ENCODE peak calls at places on chromosomes 16 and 17, in nine cellular contexts. T is choroid plexus epithelial cell, B is lung, D is astrocyte of the spinal cord, V is transverse colon, E is nephron progenitor cell, Q is AG04450, R is fibroblast of lung, L is lower leg skin. Z is an unnamed sample.

GRCh38 chr17:149897-150575 is 12.7 kb downstream of the SCGB1C2 start:
- DNase-seq in V (no peak), T (no peak), L (peak), R (no peak), D (no peak), Q (no peak), E (no peak), B (no peak), Z (peak)

GRCh38 chr16:56872863-56873391 is 7.9 kb downstream of the SLC12A3 start:
- DNase-seq in R (no peak), B (no peak), L (no peak), E (no peak), V (no peak), D (no peak), Q (no peak), T (no peak), Z (no peak)

GRCh38 chr17:13025264-13025627 is 7.4 kb upstream of the ELAC2 start:
- DNase-seq in R (no peak), B (no peak), D (no peak), E (no peak), Q (no peak), L (peak), T (no peak), V (no peak), Z (no peak)

GRCh38 chr16:67235816-67236547 is 9.1 kb downstream of the TMEM208 start:
- DNase-seq in L (no peak), B (no peak), T (no peak), R (no peak), V (no peak), Q (no peak), E (no peak), D (no peak), Z (no peak)

GRCh38 chr17:44374306-44375195 is 10.9 kb upstream of the FAM171A2 start:
- DNase-seq in D (no peak), B (no peak), E (peak), T (no peak), R (no peak), V (no peak), Q (no peak), L (no peak), Z (peak)

GRCh38 chr16:4089811-4090293 is 26.4 kb downstream of the ADCY9 start:
- DNase-seq in E (no peak), Q (no peak), V (peak), D (no peak), T (no peak), L (peak), B (no peak), R (no peak), Z (no peak)

GRCh38 chr16:65621640-65622039 is 499.8 kb upstream of the CDH11 start:
- DNase-seq in R (no peak), D (no peak), B (no peak), L (no peak), Q (no peak), E (no peak), T (peak), V (no peak), Z (no peak)

GRCh38 chr16:785563-786535 is 2.3 kb downstream of the RPUSD1 start:
- DNase-seq in B (peak), R (peak), E (peak), L (peak), T (peak), Q (no peak), V (peak), D (peak), Z (peak)

GRCh38 chr17:57375040-57375769 is 118.9 kb downstream of the MSI2 start:
- DNase-seq in Q (no peak), D (no peak), R (peak), E (no peak), V (no peak), B (no peak), L (no peak), T (no peak), Z (no peak)

GRCh38 chr17:2892305-2892971 is 96.2 kb downstream of the RAP1GAP2 start:
- DNase-seq in B (no peak), Q (peak), V (peak), R (peak), E (no peak), L (no peak), T (peak), D (peak), Z (peak)

GRCh38 chr17:42275527-42276358 is 448 bp downstream of the STAT5B start:
- DNase-seq in T (peak), E (no peak), L (no peak), B (no peak), R (peak), Q (peak), V (peak), D (peak), Z (no peak)

GRCh38 chr17:16492613-16493290 is 759 bp upstream of the LRRC75A start:
- DNase-seq in V (no peak), D (no peak), T (no peak), L (no peak), B (no peak), E (no peak), R (no peak), Q (no peak), Z (no peak)

GRCh38 chr16:22217890-22218730 is 12.0 kb downstream of the EEF2K start:
- DNase-seq in Q (no peak), R (no peak), T (no peak), B (no peak), E (no peak), L (no peak), V (no peak), D (no peak), Z (no peak)

GRCh38 chr16:27374794-27375499 is 27.0 kb upstream of the IL21R start:
- DNase-seq in V (peak), L (peak), R (peak), B (peak), E (peak), Q (peak), D (peak), T (peak), Z (peak)

GRCh38 chr17:69539781-69540319 is 125.4 kb downstream of the MAP2K6 start:
- DNase-seq in R (peak), E (no peak), T (peak), L (no peak), D (peak), Q (peak), V (no peak), B (no peak), Z (no peak)

GRCh38 chr17:18990331-18990730 is 14.2 kb downstream of the FAM83G start:
- DNase-seq in L (no peak), T (no peak), D (no peak), E (no peak), V (no peak), R (no peak), B (no peak), Q (no peak), Z (no peak)

GRCh38 chr17:73340093-73340596 is 28.3 kb upstream of the CDC42EP4 start:
- DNase-seq in T (peak), R (peak), Q (peak), L (no peak), E (no peak), V (peak), D (peak), B (peak), Z (peak)

GRCh38 chr17:8290043-8290442 is 1.6 kb downstream of the RANGRF start:
- DNase-seq in V (no peak), E (no peak), Q (no peak), T (no peak), D (no peak), L (no peak), B (no peak), R (no peak), Z (no peak)

GRCh38 chr17:8287651-8288335 is 677 bp upstream of the RANGRF start:
- DNase-seq in V (no peak), Q (no peak), L (peak), B (peak), E (no peak), R (no peak), D (no peak), T (no peak), Z (peak)

GRCh38 chr17:8289103-8289397 is 580 bp downstream of the RANGRF start:
- DNase-seq in L (no peak), D (peak), V (no peak), B (no peak), T (no peak), E (peak), R (no peak), Q (no peak), Z (no peak)

GRCh38 chr17:8285270-8286181 is 2.9 kb upstream of the RANGRF start:
- DNase-seq in R (no peak), E (no peak), Q (no peak), V (no peak), L (no peak), B (no peak), D (no peak), T (no peak), Z (no peak)

DNA sequence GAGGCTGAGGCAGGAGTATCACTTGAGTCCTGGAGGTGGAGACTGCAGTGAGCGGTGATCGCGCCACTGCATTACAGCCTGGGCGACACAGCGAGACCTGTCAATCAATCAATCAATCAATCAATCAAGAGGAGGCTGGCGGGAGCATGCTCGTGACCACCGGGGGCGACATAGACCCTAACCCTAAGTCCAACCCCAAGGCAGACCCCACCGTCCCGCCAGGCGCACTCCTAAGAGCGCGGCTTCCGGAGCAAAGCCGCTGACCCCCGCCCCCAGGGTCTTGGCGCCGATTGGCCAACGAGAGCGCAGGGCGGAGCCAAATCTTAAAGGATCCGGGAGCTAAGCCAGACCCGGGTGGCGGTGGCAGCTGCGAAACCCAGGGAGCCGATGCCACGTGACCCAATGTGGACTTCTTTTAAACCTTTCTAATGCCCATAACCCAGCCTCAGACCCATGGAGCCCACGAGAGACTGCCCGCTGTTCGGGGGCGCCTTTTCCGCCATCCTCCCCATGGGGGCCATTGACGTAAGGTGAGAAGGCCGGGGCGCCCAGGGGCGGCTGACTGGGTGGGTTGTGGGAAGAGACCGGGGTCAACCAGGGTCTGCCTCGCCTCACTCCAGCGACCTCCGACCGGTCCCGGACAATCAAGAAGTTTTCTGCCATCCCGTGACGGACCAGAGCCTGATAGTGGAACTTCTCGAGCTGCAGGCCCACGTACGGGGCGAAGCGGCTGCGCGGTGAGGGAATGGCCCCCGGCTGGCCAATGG is at the start of gene RANGRF:
- DNase-seq in D (peak), B (peak), Q (no peak), E (peak), L (peak), T (peak), V (peak), R (peak), Z (peak)
- TF ChIP-seq CTCF in D (no peak), B (no peak), Q (no peak), E (no peak), L (no peak), T (no peak), V (no peak), R (no peak), Z (no peak)

GRCh38 chr16:81838794-81839193 is 59.7 kb downstream of the PLCG2 start:
- DNase-seq in B (no peak), D (peak), V (no peak), R (peak), T (peak), L (no peak), E (no peak), Q (no peak), Z (peak)

GRCh38 chr16:81843243-81843582 is 64.1 kb downstream of the PLCG2 start:
- DNase-seq in T (peak), L (no peak), R (no peak), V (no peak), E (no peak), B (no peak), D (no peak), Q (no peak), Z (no peak)

GRCh38 chr16:81841709-81842108 is 62.6 kb downstream of the PLCG2 start:
- DNase-seq in V (no peak), L (no peak), E (no peak), B (no peak), R (no peak), Q (no peak), T (no peak), D (no peak), Z (no peak)

GRCh38 chr16:81846105-81846504 is 67.0 kb downstream of the PLCG2 start:
- DNase-seq in L (no peak), V (no peak), E (no peak), D (no peak), T (no peak), B (no peak), R (no peak), Q (no peak), Z (peak)

DNA sequence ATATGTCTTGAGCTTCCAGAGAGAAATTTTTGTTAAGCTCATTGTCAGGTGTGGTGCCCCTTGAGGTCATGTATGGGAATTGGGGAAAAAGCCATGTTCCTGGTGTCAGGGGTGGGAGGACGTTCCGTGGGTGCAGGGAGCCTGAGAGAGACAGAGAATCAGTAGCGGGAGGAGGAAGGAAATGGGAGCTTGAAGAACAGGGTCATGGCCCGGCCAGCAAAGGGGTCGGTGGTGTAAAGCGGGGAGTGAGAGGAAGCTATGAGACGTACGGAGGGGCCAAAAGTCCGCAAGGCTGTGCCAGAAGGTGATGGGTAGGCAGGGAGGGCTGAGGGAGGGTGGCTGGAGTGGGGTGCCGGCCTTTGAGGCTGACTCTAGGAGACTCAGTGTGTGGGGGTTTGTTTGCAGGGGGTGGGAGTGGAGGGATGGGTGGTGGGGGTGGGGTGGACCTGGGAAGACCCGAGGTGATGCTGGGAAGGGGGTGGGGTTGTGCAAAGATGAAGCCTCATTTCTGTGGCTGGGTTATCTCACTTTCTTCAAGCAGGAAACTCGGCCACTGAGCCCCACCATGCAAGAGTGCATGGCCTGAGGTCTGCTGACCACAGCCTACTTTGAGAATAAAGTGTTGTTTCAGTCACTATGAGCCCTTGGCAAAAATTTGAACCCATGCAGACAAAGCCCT is 63.6 kb downstream of the PLCG2 start:
- DNase-seq in B (no peak), L (no peak), T (no peak), E (no peak), R (no peak), D (no peak), V (no peak), Q (no peak), Z (no peak)
- TF ChIP-seq CTCF in B (no peak), L (no peak), T (no peak), E (no peak), R (no peak), D (no peak), V (no peak), Q (no peak), Z (no peak)

DNA sequence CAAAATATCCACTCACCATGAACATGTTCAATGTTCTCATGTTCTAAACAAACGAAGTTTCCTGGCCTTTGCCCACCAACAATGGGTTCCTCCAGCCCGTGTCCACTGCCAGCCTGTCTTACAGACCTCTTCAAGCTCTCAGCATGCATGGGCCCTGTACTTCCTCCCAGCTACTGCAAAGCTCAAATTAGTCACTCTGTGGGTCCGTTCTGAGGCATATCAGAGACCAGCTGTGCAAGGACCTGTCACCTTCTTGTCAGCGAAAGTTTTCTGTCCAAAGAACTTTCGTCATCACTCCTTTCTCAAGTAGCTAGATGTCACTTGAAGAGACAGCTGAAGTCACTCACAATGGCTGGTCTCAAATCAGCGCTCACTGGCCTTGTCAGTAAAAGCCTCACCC is 91.5 kb upstream of the DYNLRB2 start:
- DNase-seq in D (no peak), B (no peak), V (no peak), R (no peak), L (no peak), Q (no peak), E (no peak), T (no peak), Z (no peak)
- TF ChIP-seq CTCF in D (no peak), B (no peak), V (no peak), R (no peak), L (no peak), Q (no peak), E (no peak), T (no peak), Z (no peak)

GRCh38 chr16:87914812-87915211 is 21.5 kb downstream of the CA5A start:
- DNase-seq in B (no peak), T (no peak), E (no peak), D (no peak), L (no peak), Q (no peak), V (no peak), R (no peak), Z (no peak)
- TF ChIP-seq CTCF in B (no peak), T (no peak), E (no peak), D (no peak), L (no peak), Q (no peak), V (no peak), R (no peak), Z (no peak)

GRCh38 chr17:50055426-50056216 is at the start of gene ITGA3:
- DNase-seq in D (peak), B (peak), Q (no peak), T (peak), L (peak), V (peak), E (peak), R (peak), Z (peak)
- TF ChIP-seq CTCF in D (no peak), B (no peak), Q (no peak), T (no peak), L (no peak), V (no peak), E (no peak), R (no peak), Z (no peak)

GRCh38 chr17:83077411-83077810 is 2.0 kb upstream of the METRNL start:
- DNase-seq in D (no peak), E (no peak), Q (no peak), R (no peak), L (no peak), T (no peak), B (no peak), V (no peak), Z (no peak)

GRCh38 chr17:83075270-83075880 is 4.0 kb upstream of the METRNL start:
- DNase-seq in Q (no peak), L (no peak), R (no peak), E (no peak), T (no peak), D (no peak), B (no peak), V (no peak), Z (no peak)

GRCh38 chr17:83074696-83075223 is 4.6 kb upstream of the METRNL start:
- DNase-seq in D (no peak), R (no peak), Q (no peak), V (no peak), L (no peak), T (no peak), B (no peak), E (no peak), Z (no peak)

GRCh38 chr17:83078378-83079339 is 750 bp upstream of the METRNL start:
- DNase-seq in R (no peak), E (peak), D (no peak), L (no peak), Q (no peak), B (no peak), T (no peak), V (no peak), Z (no peak)

DNA sequence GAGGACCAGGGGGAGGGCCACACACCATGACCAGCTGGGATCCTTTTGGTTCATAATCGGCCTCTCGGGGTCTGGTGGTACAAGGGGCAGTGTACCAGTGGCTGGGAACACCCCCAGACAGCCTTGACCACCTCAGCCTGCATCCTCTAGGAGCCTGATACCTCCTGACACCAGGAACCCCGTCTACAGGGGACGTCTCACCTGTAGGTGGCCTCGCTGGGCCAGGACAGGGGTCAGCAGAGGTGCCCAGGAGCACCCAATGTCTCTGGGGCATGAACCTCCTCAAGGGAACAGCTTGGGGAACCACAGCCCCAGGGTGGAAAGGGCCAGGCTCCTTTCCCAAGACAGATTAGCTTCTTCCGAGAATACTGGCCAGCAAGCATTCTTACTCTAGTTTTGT is 2.5 kb upstream of the METRNL start:
- DNase-seq in D (no peak), B (no peak), L (no peak), T (no peak), E (no peak), Q (no peak), R (no peak), V (no peak), Z (no peak)
- TF ChIP-seq CTCF in D (peak), B (peak), L (no peak), T (peak), E (no peak), Q (no peak), R (peak), V (no peak), Z (no peak)

GRCh38 chr17:67109111-67109510 is 64.8 kb downstream of the CACNG1 start:
- DNase-seq in T (no peak), B (no peak), R (no peak), V (no peak), Q (no peak), D (no peak), E (no peak), L (no peak), Z (no peak)
- TF ChIP-seq CTCF in T (no peak), B (no peak), R (no peak), V (no peak), Q (no peak), D (no peak), E (no peak), L (no peak), Z (no peak)

DNA sequence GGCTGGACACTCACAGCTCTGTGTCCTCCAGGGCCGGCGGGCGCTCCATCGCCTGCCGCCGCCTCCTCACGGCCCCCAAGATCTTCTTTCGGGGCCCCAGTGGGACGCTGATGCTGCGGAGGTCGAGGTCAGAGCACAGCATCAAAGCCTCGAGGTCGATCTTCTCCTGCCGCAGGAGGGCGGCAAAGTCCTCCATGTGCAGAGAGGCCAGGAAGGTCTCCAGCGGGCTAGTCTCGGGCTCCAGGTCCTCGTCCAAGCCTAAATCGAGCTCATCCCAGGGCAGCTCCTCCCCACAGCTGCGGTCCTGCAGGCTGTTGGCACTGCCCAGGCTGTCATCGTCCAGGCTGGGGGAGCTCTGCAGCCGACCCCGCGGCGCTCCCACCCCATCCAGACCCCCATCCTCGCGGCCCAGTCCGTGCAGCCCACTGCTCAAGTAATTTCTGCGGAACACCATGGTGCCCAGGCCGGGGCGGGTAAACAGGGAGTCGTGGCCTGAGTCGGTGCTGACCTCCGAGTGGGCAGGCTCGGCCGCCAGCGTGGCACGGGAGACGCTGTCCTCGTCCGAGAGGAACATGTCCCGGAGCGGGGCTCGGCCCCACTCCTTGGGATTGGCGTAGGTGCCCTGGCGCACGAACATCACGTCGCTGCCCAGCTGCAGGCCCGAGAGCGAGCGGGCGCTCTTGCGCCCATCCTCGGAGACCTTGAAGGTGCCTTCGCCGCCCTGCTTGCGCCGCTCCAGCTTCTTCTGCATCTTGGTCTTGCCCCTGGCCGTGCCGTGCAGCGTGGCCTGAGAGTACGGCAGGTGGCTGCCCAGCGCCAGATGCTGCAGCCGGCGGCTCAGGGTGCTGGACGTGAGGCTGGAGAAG is 3.4 kb downstream of the USH1G start:
- DNase-seq in T (peak), D (no peak), E (peak), V (no peak), B (no peak), L (no peak), Q (no peak), R (no peak), Z (peak)
- TF ChIP-seq CTCF in T (peak), D (peak), E (no peak), V (no peak), B (no peak), L (no peak), Q (peak), R (no peak), Z (peak)

Z was measured in Calu3.